ENCODE peak calls at places on chromosomes 5 and 9, in seven cellular contexts. C, G, R, J, E, Q and X are unnamed samples.

GRCh38 chr5:107670028-107670926 is 460 bp downstream of the EFNA5 start:
- DNase-seq in C (peak; percentile 71), G (peak; percentile 54), R (peak; percentile 2), J (no peak), E (peak; percentile 58), Q (peak; percentile 49), X (no peak)

GRCh38 chr5:108884736-108885135 is 137.0 kb downstream of the FER start:
- DNase-seq in C (peak; percentile 27), G (no peak), R (peak; percentile 68), J (no peak), E (peak; percentile 85), Q (no peak), X (no peak)

GRCh38 chr5:33793836-33794549 is 97.8 kb downstream of the ADAMTS12 start:
- DNase-seq in C (no peak), G (no peak), R (no peak), J (no peak), E (peak; percentile 37), Q (no peak), X (no peak)

GRCh38 chr5:134509308-134510040 is 16.0 kb upstream of the JADE2 start:
- DNase-seq in C (peak; percentile 88), G (peak; percentile 48), R (peak; percentile 52), J (no peak), E (peak; percentile 83), Q (peak; percentile 56), X (peak; percentile 43)

GRCh38 chr5:135222171-135222681 is 176.8 kb downstream of the MACROH2A1 start:
- DNase-seq in C (no peak), G (no peak), R (no peak), J (no peak), E (no peak), Q (no peak), X (no peak)

GRCh38 chr5:37730896-37731455 is 108.9 kb downstream of the GDNF start:
- DNase-seq in C (peak; percentile 41), G (no peak), R (no peak), J (no peak), E (no peak), Q (no peak), X (no peak)

GRCh38 chr5:43677241-43677640 is 74.3 kb downstream of the NNT start:
- DNase-seq in C (no peak), G (no peak), R (no peak), J (no peak), E (no peak), Q (no peak), X (no peak)

GRCh38 chr9:38019731-38020130 is 49.3 kb downstream of the SHB start:
- DNase-seq in C (no peak), G (no peak), R (peak; percentile 44), J (no peak), E (no peak), Q (no peak), X (no peak)

GRCh38 chr5:116990010-116990409 is 415.4 kb upstream of the SEMA6A start:
- DNase-seq in C (no peak), G (no peak), R (no peak), J (no peak), E (no peak), Q (no peak), X (no peak)

GRCh38 chr5:137649228-137649890 is 86.5 kb downstream of the KLHL3 start:
- DNase-seq in C (no peak), G (no peak), R (peak; percentile 60), J (no peak), E (peak; percentile 30), Q (no peak), X (no peak)

GRCh38 chr9:87671478-87671877 is 54.4 kb upstream of the CTSL start:
- DNase-seq in C (no peak), G (no peak), R (no peak), J (no peak), E (no peak), Q (no peak), X (no peak)
- H3K4ac ChIP-seq in C (no peak overlapping the region), G (no peak overlapping the region), R (no peak overlapping the region), J (no peak overlapping the region), E (no peak overlapping the region), Q (no peak overlapping the region), X (no peak overlapping the region)

GRCh38 chr5:122053181-122054109 is 24.6 kb downstream of the LOX start:
- DNase-seq in C (no peak), G (no peak), R (peak; percentile 40), J (no peak), E (no peak), Q (no peak), X (no peak)
- H3K4ac ChIP-seq in C (no peak overlapping the region), G (no peak overlapping the region), R (no peak overlapping the region), J (no peak overlapping the region), E (no peak overlapping the region), Q (no peak overlapping the region), X (no peak overlapping the region)

GRCh38 chr5:121783700-121784099 is 68.0 kb upstream of the FTMT start:
- DNase-seq in C (no peak), G (no peak), R (no peak), J (no peak), E (no peak), Q (no peak), X (no peak)
- H3K4ac ChIP-seq in C (no peak overlapping the region), G (no peak overlapping the region), R (no peak overlapping the region), J (no peak overlapping the region), E (no peak overlapping the region), Q (no peak overlapping the region), X (no peak overlapping the region)

DNA sequence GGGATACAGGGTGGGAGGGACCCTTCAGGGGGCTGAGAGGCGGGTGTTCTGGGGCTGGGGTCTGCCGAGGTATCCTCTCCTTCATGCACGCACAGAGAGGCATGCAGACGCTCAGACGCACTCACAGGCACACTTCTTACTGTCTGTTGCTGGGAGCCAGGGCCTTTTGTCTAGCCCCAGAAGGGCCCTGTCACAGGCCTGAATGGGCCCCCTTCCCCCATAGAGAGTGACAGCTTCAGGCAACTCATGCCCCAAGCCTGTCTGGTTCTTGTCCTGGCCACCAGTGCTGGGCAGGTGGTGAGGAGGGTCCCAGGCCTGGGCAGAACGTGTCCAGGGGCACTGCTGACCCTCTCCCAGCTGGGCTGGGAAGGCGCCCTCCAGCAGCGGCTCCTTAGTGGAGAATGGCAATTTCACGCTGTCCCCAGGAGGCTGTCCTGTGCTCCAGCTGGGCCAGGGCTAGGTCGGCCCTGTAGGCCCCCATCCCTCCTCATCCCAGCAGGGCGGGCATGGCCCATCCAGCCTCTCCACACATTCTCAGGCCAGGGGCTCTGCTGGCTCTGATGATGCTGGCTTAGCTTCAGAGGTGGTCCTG is 45.3 kb downstream of the LMX1B start:
- DNase-seq in C (no peak), G (no peak), R (no peak), J (no peak), E (no peak), Q (no peak), X (no peak)
- H3K4ac ChIP-seq in C (no peak overlapping the region), G (no peak overlapping the region), R (no peak overlapping the region), J (no peak overlapping the region), E (no peak overlapping the region), Q (no peak overlapping the region), X (no peak overlapping the region)

DNA sequence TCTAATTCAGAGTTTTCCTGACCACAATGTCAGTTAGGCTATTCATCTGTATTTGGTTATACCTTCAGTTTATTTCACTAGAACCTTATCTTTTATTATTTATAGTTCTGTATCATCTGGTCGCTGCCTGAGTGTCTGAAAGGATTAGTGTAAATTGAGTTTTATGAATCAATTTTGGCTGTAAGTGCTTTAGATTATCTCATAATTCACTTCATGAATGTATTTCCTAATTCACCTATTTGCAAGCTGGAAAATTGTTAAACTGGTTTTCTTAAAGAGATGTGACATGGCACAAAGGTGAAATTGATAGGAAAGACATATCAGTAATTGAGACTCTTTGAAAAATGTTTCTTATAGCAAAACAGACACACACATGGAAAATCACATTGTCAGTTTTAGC is 242.4 kb upstream of the ACO1 start:
- DNase-seq in C (no peak), G (no peak), R (no peak), J (no peak), E (no peak), Q (no peak), X (no peak)
- H3K4ac ChIP-seq in C (no peak overlapping the region), G (no peak overlapping the region), R (no peak overlapping the region), J (no peak overlapping the region), E (no peak overlapping the region), Q (no peak overlapping the region), X (no peak overlapping the region)

GRCh38 chr5:179858586-179859427 is at the start of gene MRNIP:
- DNase-seq in C (peak; percentile 95), G (peak; percentile 94), R (peak; percentile 91), J (peak; percentile 92), E (peak; percentile 96), Q (peak; percentile 98), X (peak; percentile 74)
- H3K4ac ChIP-seq in C (peak within 1 kb of the TSS; percentile 76), G (no peak within 1 kb of the TSS), R (peak within 1 kb of the TSS; percentile 96), J (no peak within 1 kb of the TSS), E (peak within 1 kb of the TSS; percentile 92), Q (peak within 1 kb of the TSS; percentile 46), X (no peak within 1 kb of the TSS)

GRCh38 chr5:6181871-6182270 is 196.5 kb downstream of the MED10 start:
- DNase-seq in C (no peak), G (no peak), R (no peak), J (no peak), E (no peak), Q (no peak), X (no peak)

GRCh38 chr5:6185574-6185973 is 192.8 kb downstream of the MED10 start:
- DNase-seq in C (no peak), G (no peak), R (no peak), J (no peak), E (no peak), Q (no peak), X (no peak)

GRCh38 chr5:6182271-6182815 is 196.0 kb downstream of the MED10 start:
- DNase-seq in C (no peak), G (no peak), R (no peak), J (no peak), E (no peak), Q (no peak), X (no peak)

GRCh38 chr5:6184481-6184880 is 193.9 kb downstream of the MED10 start:
- DNase-seq in C (no peak), G (no peak), R (no peak), J (no peak), E (no peak), Q (no peak), X (no peak)

DNA sequence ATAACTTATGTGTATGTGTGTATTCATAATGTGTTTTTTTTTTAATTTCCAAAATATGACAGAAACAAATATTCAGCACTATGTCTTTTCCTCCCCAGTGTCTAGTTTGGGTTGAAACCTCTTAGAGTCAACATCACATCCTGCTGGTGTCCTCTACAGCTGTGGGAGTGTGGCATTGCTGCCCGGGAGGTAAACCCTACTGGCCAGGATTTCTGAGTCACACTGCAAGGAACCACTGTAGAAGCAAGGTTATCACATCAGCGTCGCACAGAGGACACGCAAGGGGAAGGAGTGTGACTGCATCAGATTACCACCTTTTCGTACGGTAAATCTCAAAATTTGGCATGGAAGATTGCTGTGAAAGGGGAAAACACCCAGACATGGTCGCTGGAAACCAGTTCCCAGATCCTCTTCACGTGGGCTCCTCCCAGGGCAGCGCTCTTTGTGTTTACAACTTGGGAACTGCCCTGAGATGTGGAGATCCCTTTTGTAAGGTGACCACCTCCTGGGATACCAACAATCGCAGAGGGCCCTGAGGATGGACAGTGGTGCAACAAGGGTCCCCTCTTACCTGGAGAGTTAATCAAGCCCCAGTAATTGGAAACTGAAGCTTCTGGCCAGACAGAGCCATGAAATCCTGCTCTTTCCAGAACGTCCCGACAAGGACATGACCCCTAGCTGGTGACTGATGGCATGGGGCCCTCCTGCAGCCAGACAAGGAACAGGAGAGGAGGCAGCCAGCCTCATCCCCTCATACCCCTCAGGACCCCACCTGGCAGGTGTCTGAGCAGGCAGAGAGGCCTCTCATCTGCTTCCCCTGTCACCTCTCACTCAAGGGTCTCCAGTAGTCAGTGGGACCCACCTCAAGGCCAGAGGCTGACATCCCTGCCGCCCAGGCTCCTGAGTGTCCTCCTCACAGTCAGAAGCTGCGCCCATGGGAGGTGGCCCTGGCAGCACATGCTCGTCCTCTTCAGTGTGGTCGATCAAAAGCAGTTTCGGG is 194.7 kb downstream of the MED10 start:
- DNase-seq in C (no peak), G (no peak), R (no peak), J (no peak), E (no peak), Q (no peak), X (no peak)
- H3K4ac ChIP-seq in C (no peak overlapping the region), G (no peak overlapping the region), R (no peak overlapping the region), J (no peak overlapping the region), E (no peak overlapping the region), Q (no peak overlapping the region), X (no peak overlapping the region)